ENCODE peak calls at places on chromosomes 11 and 22, in eight cellular contexts. H, V, I, N, W, O, X and Z are unnamed samples.

GRCh38 chr11:19208959-19209568 is 7.3 kb upstream of the CSRP3 start:
- DNase-seq in X (no peak), N (no peak), V (no peak), I (no peak), W (no peak), O (no peak), H (no peak), Z (no peak)

GRCh38 chr11:75635009-75635909 is 33.6 kb downstream of the MAP6 start:
- DNase-seq in V (peak; percentile 72), N (peak; percentile 9), X (peak; percentile 74), I (no peak), H (peak; percentile 49), W (peak; percentile 14), O (no peak), Z (no peak)

GRCh38 chr11:61171907-61172306 is 10.7 kb upstream of the VPS37C start:
- DNase-seq in O (no peak), W (no peak), V (no peak), I (no peak), N (no peak), X (no peak), H (no peak), Z (no peak)

GRCh38 chr11:269146-269890 is 8.9 kb upstream of the NLRP6 start:
- DNase-seq in N (no peak), O (peak; percentile 87), X (peak; percentile 39), W (no peak), H (no peak), V (no peak), I (no peak), Z (peak; percentile 85)

GRCh38 chr11:74559110-74559933 is 33.1 kb upstream of the POLD3 start:
- DNase-seq in N (no peak), W (no peak), V (peak; percentile 55), I (no peak), X (no peak), O (no peak), H (no peak), Z (no peak)

GRCh38 chr22:38218661-38219331 is 17.0 kb downstream of the MAFF start:
- DNase-seq in N (peak; percentile 43), V (peak; percentile 97), O (peak; percentile 80), I (peak; percentile 82), X (peak; percentile 96), H (peak; percentile 86), W (peak; percentile 65), Z (peak; percentile 21)

GRCh38 chr11:104618949-104619348 is 279.3 kb downstream of the CASP12 start:
- DNase-seq in V (no peak), O (no peak), I (no peak), N (no peak), W (no peak), X (no peak), H (no peak), Z (no peak)

GRCh38 chr11:99822846-99823565 is 802.3 kb downstream of the CNTN5 start:
- DNase-seq in X (no peak), N (no peak), H (no peak), O (no peak), I (no peak), W (no peak), V (peak; percentile 7), Z (no peak)

GRCh38 chr11:78310500-78310909 is 107.1 kb downstream of the GAB2 start:
- DNase-seq in V (peak; percentile 35), O (no peak), W (no peak), N (peak; percentile 33), H (peak; percentile 83), X (peak; percentile 84), I (no peak), Z (no peak)

GRCh38 chr11:35324981-35325380 is 94.4 kb downstream of the SLC1A2 start:
- DNase-seq in W (no peak), N (no peak), X (no peak), H (no peak), V (peak; percentile 40), I (no peak), O (no peak), Z (no peak)

GRCh38 chr11:35323076-35323868 is 96.1 kb downstream of the SLC1A2 start:
- DNase-seq in X (no peak), N (no peak), W (no peak), H (no peak), I (no peak), V (peak; percentile 35), O (no peak), Z (no peak)

GRCh38 chr11:35322321-35322979 is 96.9 kb downstream of the SLC1A2 start:
- DNase-seq in O (no peak), V (no peak), H (no peak), I (peak; percentile 25), N (no peak), W (no peak), X (no peak), Z (no peak)

GRCh38 chr11:35326266-35326879 is 93.0 kb downstream of the SLC1A2 start:
- DNase-seq in O (no peak), V (no peak), W (no peak), I (no peak), N (no peak), H (no peak), X (no peak), Z (no peak)

GRCh38 chr11:35324183-35324582 is 95.2 kb downstream of the SLC1A2 start:
- DNase-seq in X (no peak), V (no peak), I (no peak), N (no peak), O (no peak), W (no peak), H (no peak), Z (no peak)
- H3K27ac ChIP-seq in X (no peak overlapping the region), V (no peak overlapping the region), I (no peak overlapping the region), N (no peak overlapping the region), O (no peak overlapping the region), W (no peak overlapping the region), H (no peak overlapping the region), Z (no peak overlapping the region)

GRCh38 chr11:126113515-126113957 is 50.9 kb upstream of the CDON start:
- DNase-seq in X (peak; percentile 93), N (peak; percentile 87), W (peak; percentile 28), O (no peak), V (peak; percentile 96), I (peak; percentile 93), H (peak; percentile 93), Z (no peak)

GRCh38 chr11:126113012-126113411 is 50.3 kb upstream of the CDON start:
- DNase-seq in X (no peak), H (no peak), O (no peak), V (no peak), I (no peak), N (no peak), W (no peak), Z (no peak)

GRCh38 chr11:126115253-126115540 is 52.5 kb upstream of the CDON start:
- DNase-seq in H (peak; percentile 85), N (peak; percentile 43), X (peak; percentile 88), W (no peak), I (peak; percentile 70), O (no peak), V (no peak), Z (no peak)

GRCh38 chr11:126114486-126115252 is 52.0 kb upstream of the CDON start:
- DNase-seq in W (no peak), N (no peak), I (no peak), O (no peak), V (peak; percentile 21), H (no peak), X (no peak), Z (no peak)

DNA sequence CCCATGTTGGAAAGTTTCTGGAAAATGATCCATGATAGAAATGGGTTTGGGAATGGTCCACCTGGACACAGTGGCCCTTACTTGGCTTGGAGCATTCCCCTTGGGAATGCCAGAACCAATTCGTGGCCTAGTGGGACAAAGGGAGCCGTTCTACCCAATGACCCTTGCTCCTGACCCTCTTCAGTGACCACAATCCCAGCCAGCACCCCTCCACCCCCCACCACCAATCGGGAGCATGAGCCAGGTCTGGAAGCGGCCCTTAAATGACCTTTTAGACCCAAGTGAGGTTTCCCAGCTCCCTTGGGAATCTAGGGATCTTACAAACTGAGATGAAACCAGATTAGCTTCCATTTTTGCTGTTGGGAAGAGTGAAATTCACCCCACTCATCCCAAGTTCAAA is 51.3 kb upstream of the CDON start:
- DNase-seq in N (no peak), V (no peak), I (no peak), O (no peak), X (no peak), H (no peak), W (no peak), Z (no peak)
- H3K4me1 ChIP-seq in N (peaks cover 47% of the 10 kb centered on the region), V (peaks cover 38% of the 10 kb centered on the region), I (peaks cover 21% of the 10 kb centered on the region), O (no peaks in the 10 kb centered on the region), X (peaks cover 20% of the 10 kb centered on the region), H (peaks cover 38% of the 10 kb centered on the region), W (peaks cover 13% of the 10 kb centered on the region), Z (no peaks in the 10 kb centered on the region)

DNA sequence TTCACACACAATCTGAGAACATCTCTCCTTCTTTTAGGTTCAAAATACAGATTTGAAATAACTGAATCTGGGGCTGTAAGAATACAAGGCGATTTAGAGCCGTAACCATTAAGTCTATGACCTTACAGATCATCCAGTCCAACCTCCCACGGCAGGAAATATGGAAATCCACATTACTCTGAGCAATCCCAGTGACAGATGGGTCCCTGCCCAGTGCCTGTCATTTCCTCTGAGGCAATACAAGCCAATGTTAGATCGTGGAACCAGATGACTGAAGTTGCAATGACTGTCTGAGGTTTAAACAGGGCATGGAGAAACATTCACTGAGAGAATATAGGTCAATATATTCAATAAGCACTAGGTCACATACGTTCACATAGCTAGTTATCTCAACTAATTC is 77.4 kb upstream of the OR5AK2 start:
- DNase-seq in H (no peak), O (no peak), I (no peak), V (no peak), W (no peak), X (no peak), N (no peak), Z (no peak)
- H3K27ac ChIP-seq in H (no peak overlapping the region), O (no peak overlapping the region), I (no peak overlapping the region), V (no peak overlapping the region), W (no peak overlapping the region), X (no peak overlapping the region), N (no peak overlapping the region), Z (no peak overlapping the region)

DNA sequence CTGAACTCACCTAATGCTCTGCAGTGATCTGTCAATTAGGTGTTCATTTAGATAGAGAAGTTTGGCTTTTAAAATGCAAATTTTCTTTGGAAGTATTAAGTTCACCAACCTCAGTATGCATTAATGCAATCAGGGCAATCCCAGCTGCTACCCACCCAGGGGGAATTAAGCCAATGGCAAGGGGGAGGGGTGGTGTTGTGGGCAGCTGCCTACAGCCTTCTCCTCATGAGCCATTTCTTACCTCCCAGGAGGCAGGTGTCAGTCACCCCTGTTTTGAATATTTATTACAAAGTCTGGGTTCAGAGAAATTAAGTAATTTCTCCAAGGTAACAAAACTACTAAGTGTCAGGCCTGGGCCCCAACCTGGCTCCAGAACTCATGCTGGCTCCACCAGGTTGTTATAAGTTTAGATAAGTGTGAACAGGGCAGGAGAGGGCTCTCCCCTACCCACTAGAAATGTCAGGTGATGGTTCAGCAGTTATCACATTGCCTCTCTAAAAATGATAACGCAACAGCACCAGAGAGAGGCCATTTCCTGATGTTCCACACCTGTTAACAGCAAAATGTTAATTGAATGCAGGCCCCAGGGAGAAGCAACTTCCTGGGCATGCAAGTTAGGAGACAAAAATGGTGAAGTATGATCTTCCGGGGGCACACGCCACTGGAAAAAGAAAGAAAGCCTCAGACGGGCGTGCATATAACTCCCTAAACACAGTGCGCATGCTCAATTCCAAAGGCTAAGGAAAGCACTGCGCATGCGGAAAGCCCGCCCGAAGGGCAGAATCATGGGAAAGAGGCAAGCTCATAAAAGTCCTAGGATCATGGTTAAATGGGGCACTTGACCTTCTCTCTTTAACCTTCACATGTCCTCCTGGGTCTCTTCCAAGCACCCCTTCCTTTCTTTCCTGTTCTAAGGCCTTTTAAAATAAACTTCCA is 35.4 kb upstream of the GNAZ start:
- DNase-seq in N (no peak), V (no peak), O (no peak), X (no peak), I (no peak), H (no peak), W (no peak), Z (no peak)
- H3K4me1 ChIP-seq in N (no peaks in the 10 kb centered on the region), V (no peaks in the 10 kb centered on the region), O (no peaks in the 10 kb centered on the region), X (no peaks in the 10 kb centered on the region), I (no peaks in the 10 kb centered on the region), H (no peaks in the 10 kb centered on the region), W (peaks cover 17% of the 10 kb centered on the region), Z (no peaks in the 10 kb centered on the region)